ENCODE peak calls at places on chromosomes 12 and 14, in four cellular contexts. L, S, K and V are unnamed samples.

GRCh38 chr12:3725267-3726115 is 27.4 kb downstream of the CRACR2A start:
- DNase-seq in L (no peak), S (no peak), K (no peak), V (no peak)

GRCh38 chr12:24039113-24039525 is 89.6 kb upstream of the SOX5 start:
- DNase-seq in K (no peak), L (no peak), S (no peak), V (no peak)

GRCh38 chr14:60856113-60856512 is 121.6 kb downstream of the MNAT1 start:
- DNase-seq in K (no peak), S (no peak), L (no peak), V (no peak)

GRCh38 chr12:45730116-45730841 is 773 bp downstream of the ARID2 start:
- DNase-seq in L (peak; percentile 23), K (peak; percentile 46), S (peak; percentile 42), V (peak; percentile 81)

GRCh38 chr12:68305278-68305677 is 26.9 kb downstream of the MDM1 start:
- DNase-seq in L (no peak), K (no peak), S (no peak), V (no peak)

GRCh38 chr14:94557327-94557726 is 3.9 kb upstream of the SERPINA4 start:
- DNase-seq in L (no peak), S (no peak), K (no peak), V (no peak)

GRCh38 chr12:53518381-53518780 is 11.1 kb upstream of the NPFF start:
- DNase-seq in S (no peak), L (no peak), K (no peak), V (no peak)

GRCh38 chr14:31877333-31877798 is 199.7 kb upstream of the ARHGAP5 start:
- DNase-seq in L (peak; percentile 26), S (no peak), K (no peak), V (peak; percentile 93)

GRCh38 chr12:11085419-11085818 is 6.7 kb downstream of the TAS2R43 start:
- DNase-seq in K (no peak), L (no peak), S (no peak), V (no peak)

GRCh38 chr14:61521773-61522172 is 173.5 kb upstream of the HIF1A start:
- DNase-seq in L (no peak), K (no peak), S (no peak), V (no peak)

GRCh38 chr14:69289811-69290520 is 30.0 kb downstream of the GALNT16 start:
- DNase-seq in L (no peak), S (no peak), K (no peak), V (no peak)

GRCh38 chr12:115710104-115710564 is 567.4 kb downstream of the MED13L start:
- DNase-seq in S (no peak), K (no peak), L (no peak), V (no peak)

GRCh38 chr12:83473408-83474095 is 786.8 kb downstream of the TMTC2 start:
- DNase-seq in S (no peak), L (no peak), K (no peak), V (no peak)

GRCh38 chr12:6383572-6384498 is at the start of gene LTBR:
- DNase-seq in K (peak; percentile 93), S (no peak), L (no peak), V (peak; percentile 80)

GRCh38 chr14:49310298-49310697 is 275.9 kb downstream of the RPS29 start:
- DNase-seq in S (no peak), K (no peak), L (no peak), V (no peak)

GRCh38 chr12:83015390-83016225 is 328.9 kb downstream of the TMTC2 start:
- DNase-seq in K (no peak), S (no peak), L (no peak), V (no peak)

GRCh38 chr12:389138-390096 is at the start of gene KDM5A:
- DNase-seq in L (peak; percentile 92), K (peak; percentile 91), S (peak; percentile 88), V (peak; percentile 93)

GRCh38 chr12:110501378-110501721 is 561 bp downstream of the VPS29 start:
- DNase-seq in L (peak; percentile 32), S (no peak), K (peak; percentile 56), V (peak; percentile 64)

GRCh38 chr12:1222858-1223644 is 232.0 kb downstream of the ERC1 start:
- DNase-seq in L (no peak), K (no peak), S (no peak), V (no peak)

GRCh38 chr12:125549836-125550235 is 484.6 kb downstream of the AACS start:
- DNase-seq in K (no peak), L (peak; percentile 45), S (no peak), V (peak; percentile 17)

GRCh38 chr12:19910681-19911080 is 457.7 kb upstream of the PDE3A start:
- DNase-seq in K (no peak), S (no peak), L (no peak), V (no peak)

GRCh38 chr12:121719926-121720414 is 7.4 kb downstream of the TMEM120B start:
- DNase-seq in K (peak; percentile 83), S (no peak), L (peak; percentile 30), V (no peak)

GRCh38 chr14:104810316-104810715 is 9.4 kb downstream of the ZBTB42 start:
- DNase-seq in L (no peak), S (no peak), K (no peak), V (no peak)

GRCh38 chr14:91896419-91896818 is 29.1 kb upstream of the TC2N start:
- DNase-seq in K (no peak), S (no peak), L (no peak), V (no peak)

GRCh38 chr12:50110762-50111416 is 1.1 kb upstream of the COX14 start:
- DNase-seq in K (no peak), S (no peak), L (peak; percentile 18), V (peak; percentile 77)

GRCh38 chr14:91835197-91835919 is 32.0 kb downstream of the TC2N start:
- DNase-seq in S (peak; percentile 6), L (no peak), K (no peak), V (no peak)

GRCh38 chr12:48602192-48602989 is 32.5 kb upstream of the LALBA start:
- DNase-seq in S (no peak), K (no peak), L (no peak), V (peak; percentile 33)

GRCh38 chr14:78598046-78598652 is 428.0 kb downstream of the NRXN3 start:
- DNase-seq in K (peak; percentile 47), L (peak; percentile 71), S (no peak), V (peak; percentile 23)

GRCh38 chr12:116244001-116244400 is 33.5 kb downstream of the MED13L start:
- DNase-seq in K (no peak), S (no peak), L (no peak), V (peak; percentile 31)

GRCh38 chr12:107464644-107465043 is 221.0 kb upstream of the PWP1 start:
- DNase-seq in L (no peak), K (no peak), S (no peak), V (no peak)

GRCh38 chr14:100775831-100776591 is 49.3 kb downstream of the DLK1 start:
- DNase-seq in S (no peak), K (peak; percentile 21), L (peak; percentile 0), V (no peak)

GRCh38 chr14:104149617-104150141 is 11.3 kb downstream of the KIF26A start:
- DNase-seq in L (peak; percentile 91), S (no peak), K (no peak), V (peak; percentile 97)

DNA sequence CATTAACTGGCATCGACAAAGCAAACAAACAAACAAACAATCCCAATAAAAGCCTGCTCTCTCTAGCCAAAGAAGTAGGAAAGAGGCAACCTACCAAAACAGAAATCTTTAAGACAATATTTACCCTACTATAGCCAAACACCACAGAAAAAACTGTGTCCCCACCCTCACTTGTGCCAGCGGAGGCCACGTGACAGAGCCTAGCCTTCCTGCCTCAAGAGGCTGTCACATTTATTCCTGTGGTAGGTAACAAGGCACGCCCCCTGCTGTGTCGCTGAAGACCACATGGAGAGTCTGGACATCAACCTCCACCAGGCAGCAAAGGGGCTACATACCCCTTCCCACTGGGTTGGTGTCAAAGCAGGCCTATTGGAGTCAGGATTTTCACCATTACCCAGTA is 148.1 kb downstream of the LMNTD1 start:
- DNase-seq in L (no peak), K (no peak), S (no peak), V (no peak)
- H3K27ac ChIP-seq in L (no peak overlapping the region), K (no peak overlapping the region), S (no peak overlapping the region), V (no peak overlapping the region)

DNA sequence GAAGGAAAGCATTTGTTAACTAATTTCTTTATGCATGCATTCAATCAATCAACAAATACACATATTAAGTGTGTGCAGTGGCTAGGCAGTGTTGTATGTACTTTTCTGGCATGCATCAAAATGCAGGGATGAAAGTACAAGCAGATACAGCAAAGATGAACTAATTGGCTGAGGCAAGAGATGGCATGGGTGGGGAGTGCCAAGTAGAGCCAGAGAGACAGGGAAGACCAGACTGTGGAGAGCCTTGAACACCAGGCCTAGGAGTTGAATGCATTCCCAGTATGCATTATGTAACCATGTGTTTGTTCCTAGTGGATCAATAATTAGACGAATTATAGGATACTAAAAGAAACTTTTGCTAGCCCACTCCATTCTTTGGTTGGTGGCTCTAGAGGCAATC is 17.3 kb upstream of the LMNTD1 start:
- DNase-seq in L (no peak), K (no peak), S (no peak), V (no peak)
- H3K36me3 ChIP-seq in L (no peaks in the 10 kb centered on the region), K (no peaks in the 10 kb centered on the region), S (no peaks in the 10 kb centered on the region), V (no peaks in the 10 kb centered on the region)

DNA sequence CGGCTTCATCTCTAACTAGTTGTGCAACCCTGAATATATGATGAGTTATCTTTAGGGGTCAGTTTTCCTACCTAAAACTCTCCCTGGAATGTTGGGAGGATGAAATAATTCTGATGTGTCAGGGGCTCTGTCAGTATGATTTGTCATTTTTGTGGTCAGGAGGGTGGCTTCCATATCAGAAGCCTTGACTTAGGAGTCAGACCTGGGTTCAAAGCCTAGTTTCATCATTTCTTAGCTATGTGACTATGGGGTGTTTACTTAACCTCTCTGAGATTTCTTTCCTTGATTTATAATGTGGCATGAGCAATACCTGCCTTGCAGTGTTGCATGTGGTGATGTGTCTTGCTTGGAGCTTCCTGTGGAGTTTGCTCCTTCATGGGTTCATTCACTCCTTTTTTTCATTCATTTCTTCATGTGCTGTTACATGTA is 146.8 kb downstream of the CHST11 start:
- DNase-seq in K (no peak), S (no peak), L (no peak), V (no peak)
- H3K4me3 ChIP-seq in K (no peak overlapping the region), S (no peak overlapping the region), L (no peak overlapping the region), V (no peak overlapping the region)

GRCh38 chr12:124386059-124386458 is 91.2 kb downstream of the RFLNA start:
- DNase-seq in L (no peak), S (no peak), K (no peak), V (peak; percentile 74)
- H3K27ac ChIP-seq in L (no peak overlapping the region), S (no peak overlapping the region), K (peak overlapping the region; percentile 85), V (peak overlapping the region; percentile 55)